ENCODE peak calls at places on chromosomes 7 and 10, in seven cellular contexts. S is stomach; C is LHCN-M2; G is M059J; D is ELF-1; A is effector CD8-positive, alpha-beta T cell; R is retina. T is an unnamed sample.

GRCh38 chr10:72257051-72257892 is 16.5 kb upstream of the DDIT4 start:
- DNase-seq in R (peak; percentile 18), S (no peak), D (no peak), A (no peak), C (peak; percentile 29), G (no peak), T (no peak)

GRCh38 chr7:71535616-71536015 is 403.7 kb downstream of the GALNT17 start:
- DNase-seq in S (no peak), D (no peak), A (no peak), G (no peak), R (no peak), C (no peak), T (no peak)

GRCh38 chr7:143437568-143437967 is 5.7 kb upstream of the TAS2R60 start:
- DNase-seq in G (no peak), A (no peak), S (no peak), C (no peak), D (no peak), R (no peak), T (no peak)

GRCh38 chr10:86413046-86413728 is 46.6 kb upstream of the GRID1 start:
- DNase-seq in S (no peak), D (no peak), A (no peak), R (no peak), C (no peak), G (no peak), T (no peak)

GRCh38 chr7:99079104-99079503 is 64.8 kb downstream of the SMURF1 start:
- DNase-seq in G (no peak), C (no peak), D (peak; percentile 21), A (no peak), S (no peak), R (no peak), T (no peak)

GRCh38 chr10:94010886-94011285 is 17.2 kb downstream of the PLCE1 start:
- DNase-seq in S (no peak), G (peak; percentile 81), C (no peak), A (no peak), R (no peak), D (no peak), T (no peak)

GRCh38 chr10:26217396-26218105 is 977 bp downstream of the GAD2 start:
- DNase-seq in D (peak; percentile 54), R (peak; percentile 84), G (no peak), A (no peak), S (no peak), C (no peak), T (peak; percentile 19)

GRCh38 chr7:16338065-16338464 is 83.3 kb downstream of the CRPPA start:
- DNase-seq in G (no peak), C (no peak), S (no peak), R (no peak), A (no peak), D (no peak), T (no peak)

GRCh38 chr10:50322075-50322474 is 70.8 kb upstream of the ASAH2 start:
- DNase-seq in A (no peak), R (no peak), C (peak; percentile 81), S (no peak), G (peak; percentile 82), D (no peak), T (peak; percentile 59)

GRCh38 chr7:127270093-127270492 is 17.4 kb upstream of the GRM8 start:
- DNase-seq in D (no peak), C (no peak), S (no peak), G (no peak), A (no peak), R (no peak), T (no peak)

GRCh38 chr10:98460837-98461499 is 14.2 kb upstream of the HPS1 start:
- DNase-seq in D (peak; percentile 78), A (no peak), R (no peak), C (peak; percentile 93), G (peak; percentile 95), S (peak; percentile 53), T (peak; percentile 15)

GRCh38 chr10:76126607-76127190 is 695.3 kb downstream of the LRMDA start:
- DNase-seq in S (no peak), A (no peak), R (no peak), G (peak; percentile 82), C (peak; percentile 83), D (no peak), T (no peak)

GRCh38 chr10:131067690-131068089 is 243.8 kb downstream of the TCERG1L start:
- DNase-seq in R (no peak), C (no peak), G (no peak), A (no peak), S (no peak), D (no peak), T (no peak)

GRCh38 chr7:98165827-98166667 is 45.2 kb upstream of the BHLHA15 start:
- DNase-seq in A (peak; percentile 20), G (peak; percentile 35), C (peak; percentile 37), R (peak; percentile 28), D (peak; percentile 49), S (peak; percentile 79), T (peak; percentile 19)

GRCh38 chr7:30800785-30801252 is 29.6 kb downstream of the MINDY4 start:
- DNase-seq in R (peak; percentile 87), C (peak; percentile 85), S (peak; percentile 52), G (peak; percentile 87), A (peak; percentile 1), D (peak; percentile 82), T (peak; percentile 80)

GRCh38 chr10:10872035-10872673 is 145.5 kb upstream of the CELF2 start:
- DNase-seq in C (peak; percentile 88), A (no peak), S (no peak), D (peak; percentile 50), R (no peak), G (peak; percentile 61), T (no peak)

GRCh38 chr10:6405713-6406112 is 174.4 kb downstream of the PRKCQ start:
- DNase-seq in D (no peak), C (no peak), A (no peak), S (no peak), R (no peak), G (no peak), T (no peak)

GRCh38 chr7:77538186-77538907 is 1.3 kb downstream of the PTPN12 start:
- DNase-seq in R (peak; percentile 68), G (peak; percentile 97), D (peak; percentile 92), S (peak; percentile 82), C (peak; percentile 99), A (no peak), T (peak; percentile 88)

GRCh38 chr7:80677629-80678028 is 39.2 kb downstream of the CD36 start:
- DNase-seq in D (no peak), A (no peak), C (no peak), R (no peak), S (no peak), G (no peak), T (no peak)

GRCh38 chr7:157884461-157885062 is 547.8 kb downstream of the DNAJB6 start:
- DNase-seq in G (no peak), S (no peak), C (no peak), D (no peak), A (no peak), R (no peak), T (no peak)

GRCh38 chr10:369441-370221 is 234.4 kb downstream of the ZMYND11 start:
- DNase-seq in G (peak; percentile 71), C (no peak), S (no peak), D (peak; percentile 29), A (no peak), R (peak; percentile 53), T (peak; percentile 21)

GRCh38 chr7:54112568-54112967 is 429.6 kb upstream of the VSTM2A start:
- DNase-seq in A (no peak), C (peak; percentile 46), G (no peak), S (no peak), R (no peak), D (no peak), T (no peak)

GRCh38 chr10:45040921-45041320 is 40.2 kb downstream of the ZNF22 start:
- DNase-seq in R (no peak), D (no peak), G (no peak), C (peak; percentile 3), S (no peak), A (no peak), T (no peak)

GRCh38 chr10:102291221-102291905 is 46.0 kb downstream of the GBF1 start:
- DNase-seq in S (no peak), A (no peak), D (no peak), R (no peak), G (no peak), C (no peak), T (no peak)

GRCh38 chr10:3631709-3632330 is 153.2 kb downstream of the KLF6 start:
- DNase-seq in D (no peak), R (no peak), G (peak; percentile 41), S (no peak), C (no peak), A (no peak), T (no peak)

GRCh38 chr7:17062433-17063383 is 180.9 kb upstream of the AGR3 start:
- DNase-seq in C (peak; percentile 24), S (no peak), G (no peak), R (no peak), D (no peak), A (no peak), T (peak; percentile 35)

GRCh38 chr7:102122026-102122425 is 164.6 kb upstream of the SH2B2 start:
- DNase-seq in D (no peak), R (no peak), G (peak; percentile 70), A (no peak), S (no peak), C (peak; percentile 70), T (peak; percentile 84)

GRCh38 chr7:2529161-2530075 is 9.8 kb downstream of the LFNG start:
- DNase-seq in G (peak; percentile 88), R (no peak), C (peak; percentile 84), A (peak; percentile 46), D (no peak), S (peak; percentile 63), T (no peak)

GRCh38 chr10:89346264-89346971 is 18.6 kb downstream of the IFIT3 start:
- DNase-seq in A (no peak), C (peak; percentile 57), S (no peak), D (no peak), G (no peak), R (no peak), T (peak; percentile 83)

GRCh38 chr10:126842836-126843235 is 62.4 kb upstream of the DOCK1 start:
- DNase-seq in G (peak; percentile 49), D (peak; percentile 89), A (no peak), C (no peak), S (no peak), R (no peak), T (no peak)

GRCh38 chr7:41187322-41187721 is 515.6 kb downstream of the INHBA start:
- DNase-seq in A (no peak), S (no peak), C (no peak), R (no peak), G (peak; percentile 28), D (no peak), T (no peak)

GRCh38 chr10:49601857-49602256 is 8.3 kb upstream of the SLC18A3 start:
- DNase-seq in D (no peak), S (peak; percentile 22), C (no peak), G (peak; percentile 81), A (no peak), R (no peak), T (no peak)